ENCODE peak calls at places on chromosomes 16 and 17, in five cellular contexts. One of them, this sample, is unnamed.

GRCh38 chr17:42361781-42362186 is 26.5 kb downstream of the STAT3 start:
- DNase-seq in activated CD8-positive, alpha-beta T cell treated with anti-CD3 and anti-CD28 coated beads, Interleukin-2, amount 10 ng/mL, durations not matched to agents 7 days and 5 days: peak
- DNase-seq in amniotic stem cell: no peak
- DNase-seq in A549: peak
- DNase-seq in germinal center: no peak
- DNase-seq in this sample: no peak

GRCh38 chr17:71666047-71666446 is 454.8 kb upstream of the SOX9 start:
- DNase-seq in germinal center: no peak
- DNase-seq in amniotic stem cell: no peak
- DNase-seq in activated CD8-positive, alpha-beta T cell treated with anti-CD3 and anti-CD28 coated beads, Interleukin-2, amount 10 ng/mL, durations not matched to agents 7 days and 5 days: no peak
- DNase-seq in A549: no peak
- DNase-seq in this sample: no peak

GRCh38 chr17:49646391-49647255 is 31.3 kb downstream of the SPOP start:
- DNase-seq in germinal center: no peak
- DNase-seq in A549: peak
- DNase-seq in amniotic stem cell: peak
- DNase-seq in activated CD8-positive, alpha-beta T cell treated with anti-CD3 and anti-CD28 coated beads, Interleukin-2, amount 10 ng/mL, durations not matched to agents 7 days and 5 days: peak
- DNase-seq in this sample: peak

GRCh38 chr17:77958716-77959215 is 263 bp downstream of the TNRC6C start:
- DNase-seq in A549: no peak
- DNase-seq in germinal center: no peak
- DNase-seq in amniotic stem cell: no peak
- DNase-seq in activated CD8-positive, alpha-beta T cell treated with anti-CD3 and anti-CD28 coated beads, Interleukin-2, amount 10 ng/mL, durations not matched to agents 7 days and 5 days: no peak
- DNase-seq in this sample: no peak

GRCh38 chr17:72560303-72561247 is 439.8 kb downstream of the SOX9 start:
- DNase-seq in germinal center: peak
- DNase-seq in activated CD8-positive, alpha-beta T cell treated with anti-CD3 and anti-CD28 coated beads, Interleukin-2, amount 10 ng/mL, durations not matched to agents 7 days and 5 days: peak
- DNase-seq in amniotic stem cell: no peak
- DNase-seq in A549: peak
- DNase-seq in this sample: no peak

GRCh38 chr16:66658860-66659190 is 37.7 kb downstream of the CMTM4 start:
- DNase-seq in A549: no peak
- DNase-seq in amniotic stem cell: no peak
- DNase-seq in germinal center: no peak
- DNase-seq in activated CD8-positive, alpha-beta T cell treated with anti-CD3 and anti-CD28 coated beads, Interleukin-2, amount 10 ng/mL, durations not matched to agents 7 days and 5 days: no peak
- DNase-seq in this sample: no peak

GRCh38 chr17:7916799-7917198 is 710 bp upstream of the RNF227 start:
- DNase-seq in amniotic stem cell: no peak
- DNase-seq in A549: no peak
- DNase-seq in activated CD8-positive, alpha-beta T cell treated with anti-CD3 and anti-CD28 coated beads, Interleukin-2, amount 10 ng/mL, durations not matched to agents 7 days and 5 days: no peak
- DNase-seq in germinal center: no peak
- DNase-seq in this sample: no peak

GRCh38 chr16:49312389-49312990 is 30.9 kb upstream of the CBLN1 start:
- DNase-seq in amniotic stem cell: no peak
- DNase-seq in A549: no peak
- DNase-seq in activated CD8-positive, alpha-beta T cell treated with anti-CD3 and anti-CD28 coated beads, Interleukin-2, amount 10 ng/mL, durations not matched to agents 7 days and 5 days: no peak
- DNase-seq in germinal center: no peak
- DNase-seq in this sample: no peak

GRCh38 chr16:82093901-82094300 is 58.8 kb downstream of the HSD17B2 start:
- DNase-seq in germinal center: no peak
- DNase-seq in activated CD8-positive, alpha-beta T cell treated with anti-CD3 and anti-CD28 coated beads, Interleukin-2, amount 10 ng/mL, durations not matched to agents 7 days and 5 days: peak
- DNase-seq in amniotic stem cell: no peak
- DNase-seq in A549: no peak
- DNase-seq in this sample: no peak

GRCh38 chr17:66255112-66255511 is 25.9 kb upstream of the APOH start:
- DNase-seq in activated CD8-positive, alpha-beta T cell treated with anti-CD3 and anti-CD28 coated beads, Interleukin-2, amount 10 ng/mL, durations not matched to agents 7 days and 5 days: peak
- DNase-seq in amniotic stem cell: peak
- DNase-seq in germinal center: peak
- DNase-seq in A549: peak
- DNase-seq in this sample: peak

GRCh38 chr17:27569257-27569722 is 61.7 kb upstream of the LGALS9 start:
- DNase-seq in A549: peak
- DNase-seq in germinal center: peak
- DNase-seq in activated CD8-positive, alpha-beta T cell treated with anti-CD3 and anti-CD28 coated beads, Interleukin-2, amount 10 ng/mL, durations not matched to agents 7 days and 5 days: peak
- DNase-seq in amniotic stem cell: no peak
- DNase-seq in this sample: peak

GRCh38 chr17:34562387-34562786 is 17.0 kb upstream of the TMEM132E start:
- DNase-seq in germinal center: no peak
- DNase-seq in A549: peak
- DNase-seq in activated CD8-positive, alpha-beta T cell treated with anti-CD3 and anti-CD28 coated beads, Interleukin-2, amount 10 ng/mL, durations not matched to agents 7 days and 5 days: no peak
- DNase-seq in amniotic stem cell: no peak
- DNase-seq in this sample: no peak

GRCh38 chr17:60161598-60162330 is 12.0 kb downstream of the CA4 start:
- DNase-seq in A549: no peak
- DNase-seq in germinal center: peak
- DNase-seq in activated CD8-positive, alpha-beta T cell treated with anti-CD3 and anti-CD28 coated beads, Interleukin-2, amount 10 ng/mL, durations not matched to agents 7 days and 5 days: no peak
- DNase-seq in amniotic stem cell: no peak
- DNase-seq in this sample: no peak

GRCh38 chr17:81821603-81822311 is 11.3 kb downstream of the MCRIP1 start:
- DNase-seq in activated CD8-positive, alpha-beta T cell treated with anti-CD3 and anti-CD28 coated beads, Interleukin-2, amount 10 ng/mL, durations not matched to agents 7 days and 5 days: peak
- DNase-seq in A549: peak
- DNase-seq in germinal center: no peak
- DNase-seq in amniotic stem cell: no peak
- DNase-seq in this sample: no peak

GRCh38 chr17:41627316-41628072 is 3.1 kb upstream of the KRT17 start:
- DNase-seq in A549: no peak
- DNase-seq in germinal center: no peak
- DNase-seq in activated CD8-positive, alpha-beta T cell treated with anti-CD3 and anti-CD28 coated beads, Interleukin-2, amount 10 ng/mL, durations not matched to agents 7 days and 5 days: no peak
- DNase-seq in amniotic stem cell: no peak
- DNase-seq in this sample: no peak

GRCh38 chr16:65038125-65038524 is 83.7 kb downstream of the CDH11 start:
- DNase-seq in amniotic stem cell: no peak
- DNase-seq in A549: no peak
- DNase-seq in germinal center: no peak
- DNase-seq in activated CD8-positive, alpha-beta T cell treated with anti-CD3 and anti-CD28 coated beads, Interleukin-2, amount 10 ng/mL, durations not matched to agents 7 days and 5 days: no peak
- DNase-seq in this sample: no peak

GRCh38 chr17:60314423-60314822 is 77.5 kb downstream of the USP32 start:
- DNase-seq in A549: no peak
- DNase-seq in germinal center: no peak
- DNase-seq in activated CD8-positive, alpha-beta T cell treated with anti-CD3 and anti-CD28 coated beads, Interleukin-2, amount 10 ng/mL, durations not matched to agents 7 days and 5 days: no peak
- DNase-seq in amniotic stem cell: no peak
- DNase-seq in this sample: no peak

GRCh38 chr16:30982548-30983288 is 2.3 kb upstream of the HSD3B7 start:
- DNase-seq in A549: no peak
- DNase-seq in amniotic stem cell: no peak
- DNase-seq in germinal center: no peak
- DNase-seq in activated CD8-positive, alpha-beta T cell treated with anti-CD3 and anti-CD28 coated beads, Interleukin-2, amount 10 ng/mL, durations not matched to agents 7 days and 5 days: no peak
- DNase-seq in this sample: no peak

GRCh38 chr17:19904412-19904811 is 36.7 kb upstream of the ULK2 start:
- DNase-seq in germinal center: no peak
- DNase-seq in A549: no peak
- DNase-seq in activated CD8-positive, alpha-beta T cell treated with anti-CD3 and anti-CD28 coated beads, Interleukin-2, amount 10 ng/mL, durations not matched to agents 7 days and 5 days: no peak
- DNase-seq in amniotic stem cell: no peak
- DNase-seq in this sample: no peak

GRCh38 chr17:31559647-31560501 is 168.4 kb downstream of the RAB11FIP4 start:
- DNase-seq in activated CD8-positive, alpha-beta T cell treated with anti-CD3 and anti-CD28 coated beads, Interleukin-2, amount 10 ng/mL, durations not matched to agents 7 days and 5 days: no peak
- DNase-seq in germinal center: no peak
- DNase-seq in A549: peak
- DNase-seq in amniotic stem cell: no peak
- DNase-seq in this sample: no peak

GRCh38 chr17:3681565-3681964 is 13.0 kb downstream of the EMC6 start:
- DNase-seq in activated CD8-positive, alpha-beta T cell treated with anti-CD3 and anti-CD28 coated beads, Interleukin-2, amount 10 ng/mL, durations not matched to agents 7 days and 5 days: no peak
- DNase-seq in amniotic stem cell: no peak
- DNase-seq in germinal center: no peak
- DNase-seq in A549: no peak
- DNase-seq in this sample: no peak

GRCh38 chr16:57802635-57803412 is 533 bp upstream of the KIFC3 start:
- DNase-seq in activated CD8-positive, alpha-beta T cell treated with anti-CD3 and anti-CD28 coated beads, Interleukin-2, amount 10 ng/mL, durations not matched to agents 7 days and 5 days: no peak
- DNase-seq in germinal center: no peak
- DNase-seq in amniotic stem cell: no peak
- DNase-seq in A549: peak
- DNase-seq in this sample: no peak

GRCh38 chr17:63645775-63646491 is 23.7 kb downstream of the MAP3K3 start:
- DNase-seq in A549: no peak
- DNase-seq in activated CD8-positive, alpha-beta T cell treated with anti-CD3 and anti-CD28 coated beads, Interleukin-2, amount 10 ng/mL, durations not matched to agents 7 days and 5 days: no peak
- DNase-seq in germinal center: no peak
- DNase-seq in amniotic stem cell: no peak
- DNase-seq in this sample: no peak

GRCh38 chr16:1863681-1864460 is 8.1 kb downstream of the MEIOB start:
- DNase-seq in amniotic stem cell: peak
- DNase-seq in activated CD8-positive, alpha-beta T cell treated with anti-CD3 and anti-CD28 coated beads, Interleukin-2, amount 10 ng/mL, durations not matched to agents 7 days and 5 days: no peak
- DNase-seq in germinal center: peak
- DNase-seq in A549: peak
- DNase-seq in this sample: no peak

GRCh38 chr17:35022536-35023063 is 40.9 kb downstream of the RFFL start:
- DNase-seq in activated CD8-positive, alpha-beta T cell treated with anti-CD3 and anti-CD28 coated beads, Interleukin-2, amount 10 ng/mL, durations not matched to agents 7 days and 5 days: peak
- DNase-seq in germinal center: peak
- DNase-seq in amniotic stem cell: peak
- DNase-seq in A549: peak
- DNase-seq in this sample: peak

GRCh38 chr17:32110596-32110995 is 31.7 kb upstream of the RHOT1 start:
- DNase-seq in germinal center: no peak
- DNase-seq in amniotic stem cell: no peak
- DNase-seq in A549: no peak
- DNase-seq in activated CD8-positive, alpha-beta T cell treated with anti-CD3 and anti-CD28 coated beads, Interleukin-2, amount 10 ng/mL, durations not matched to agents 7 days and 5 days: peak
- DNase-seq in this sample: no peak

This sample was measured in natural killer cell treated with Interleukin-12 subunit alpha and Interleukin-12 subunit beta and Interleukin-15 and Interleukin-18, amount 100 ng/mL, for 72 hours.